ENCODE peak calls at places on chromosomes 16 and 17, in six cellular contexts. W is uterus; C is PC-9; Z is iPS DF 6.9; I is osteoblast; D is CD4-positive, alpha-beta memory T cell. E is an unnamed sample.

GRCh38 chr17:60102632-60103047 is 23.9 kb upstream of the HEATR6 start:
- DNase-seq in W (no peak), C (peak; percentile 40), Z (no peak), I (peak; percentile 85), D (peak; percentile 18), E (peak; percentile 39)

GRCh38 chr17:62179525-62180161 is 114.6 kb upstream of the MED13 start:
- DNase-seq in W (no peak), C (peak; percentile 83), Z (no peak), I (peak; percentile 76), D (no peak), E (peak; percentile 38)

GRCh38 chr17:56110463-56111138 is 42.7 kb upstream of the ANKFN1 start:
- DNase-seq in W (no peak), C (peak; percentile 38), Z (no peak), I (no peak), D (no peak), E (no peak)

GRCh38 chr17:56603486-56604238 is 10.2 kb downstream of the NOG start:
- DNase-seq in W (no peak), C (no peak), Z (no peak), I (no peak), D (no peak), E (no peak)

GRCh38 chr17:1557355-1558095 is 5.1 kb downstream of the PITPNA start:
- DNase-seq in W (no peak), C (no peak), Z (no peak), I (peak; percentile 96), D (no peak), E (no peak)

GRCh38 chr17:35889818-35890773 is 9.9 kb upstream of the CCL5 start:
- DNase-seq in W (no peak), C (no peak), Z (no peak), I (peak; percentile 84), D (no peak), E (no peak)

GRCh38 chr17:56897646-56898424 is 16.0 kb downstream of the TRIM25 start:
- DNase-seq in W (no peak), C (no peak), Z (no peak), I (no peak), D (no peak), E (no peak)

GRCh38 chr17:48037036-48037881 is at the start of gene COPZ2:
- DNase-seq in W (peak; percentile 63), C (no peak), Z (no peak), I (peak; percentile 93), D (peak; percentile 65), E (peak; percentile 66)

GRCh38 chr16:10558746-10559641 is 21.4 kb downstream of the EMP2 start:
- DNase-seq in W (peak; percentile 70), C (peak; percentile 86), Z (no peak), I (peak; percentile 90), D (no peak), E (no peak)

GRCh38 chr17:75036643-75037268 is 10.0 kb downstream of the ATP5PD start:
- DNase-seq in W (peak; percentile 86), C (no peak), Z (no peak), I (no peak), D (peak; percentile 97), E (no peak)

GRCh38 chr17:50514936-50515702 is 6.9 kb downstream of the MYCBPAP start:
- DNase-seq in W (no peak), C (no peak), Z (no peak), I (peak; percentile 83), D (no peak), E (no peak)

GRCh38 chr16:80862153-80862552 is 57.8 kb upstream of the CDYL2 start:
- DNase-seq in W (no peak), C (no peak), Z (no peak), I (no peak), D (no peak), E (no peak)

GRCh38 chr17:69093279-69093789 is 32.6 kb upstream of the ABCA9 start:
- DNase-seq in W (no peak), C (no peak), Z (no peak), I (no peak), D (no peak), E (no peak)

GRCh38 chr16:30775131-30775380 is 11.9 kb downstream of the ZNF629 start:
- DNase-seq in W (no peak), C (no peak), Z (no peak), I (no peak), D (no peak), E (peak; percentile 13)

GRCh38 chr17:50501054-50501453 is 7.2 kb upstream of the MYCBPAP start:
- DNase-seq in W (no peak), C (no peak), Z (no peak), I (peak; percentile 14), D (no peak), E (no peak)

GRCh38 chr17:54795046-54795445 is 105.6 kb upstream of the TOM1L1 start:
- DNase-seq in W (no peak), C (no peak), Z (no peak), I (no peak), D (no peak), E (no peak)

GRCh38 chr17:21127508-21128077 is 829 bp downstream of the DHRS7B start:
- DNase-seq in W (no peak), C (no peak), Z (no peak), I (no peak), D (no peak), E (no peak)

GRCh38 chr17:53736516-53737274 is 86.0 kb upstream of the KIF2B start:
- DNase-seq in W (no peak), C (no peak), Z (no peak), I (no peak), D (no peak), E (no peak)

GRCh38 chr17:42850964-42851363 is at the start of gene AOC3:
- DNase-seq in W (peak; percentile 67), C (no peak), Z (no peak), I (no peak), D (no peak), E (no peak)

GRCh38 chr16:89170346-89171215 is 967 bp upstream of the CDH15 start:
- DNase-seq in W (no peak), C (peak; percentile 58), Z (no peak), I (peak; percentile 85), D (no peak), E (peak; percentile 85)

GRCh38 chr17:71168083-71168741 is 952.6 kb upstream of the SOX9 start:
- DNase-seq in W (no peak), C (no peak), Z (no peak), I (no peak), D (no peak), E (no peak)

GRCh38 chr17:48077555-48077954 is 23.7 kb downstream of the CBX1 start:
- DNase-seq in W (no peak), C (no peak), Z (no peak), I (no peak), D (no peak), E (no peak)

GRCh38 chr16:71351558-71351901 is 7.0 kb upstream of the CALB2 start:
- DNase-seq in W (no peak), C (peak; percentile 83), Z (no peak), I (no peak), D (no peak), E (peak; percentile 22)

GRCh38 chr16:84286568-84287220 is 8.0 kb upstream of the WFDC1 start:
- DNase-seq in W (peak; percentile 67), C (no peak), Z (no peak), I (peak; percentile 85), D (no peak), E (no peak)

DNA sequence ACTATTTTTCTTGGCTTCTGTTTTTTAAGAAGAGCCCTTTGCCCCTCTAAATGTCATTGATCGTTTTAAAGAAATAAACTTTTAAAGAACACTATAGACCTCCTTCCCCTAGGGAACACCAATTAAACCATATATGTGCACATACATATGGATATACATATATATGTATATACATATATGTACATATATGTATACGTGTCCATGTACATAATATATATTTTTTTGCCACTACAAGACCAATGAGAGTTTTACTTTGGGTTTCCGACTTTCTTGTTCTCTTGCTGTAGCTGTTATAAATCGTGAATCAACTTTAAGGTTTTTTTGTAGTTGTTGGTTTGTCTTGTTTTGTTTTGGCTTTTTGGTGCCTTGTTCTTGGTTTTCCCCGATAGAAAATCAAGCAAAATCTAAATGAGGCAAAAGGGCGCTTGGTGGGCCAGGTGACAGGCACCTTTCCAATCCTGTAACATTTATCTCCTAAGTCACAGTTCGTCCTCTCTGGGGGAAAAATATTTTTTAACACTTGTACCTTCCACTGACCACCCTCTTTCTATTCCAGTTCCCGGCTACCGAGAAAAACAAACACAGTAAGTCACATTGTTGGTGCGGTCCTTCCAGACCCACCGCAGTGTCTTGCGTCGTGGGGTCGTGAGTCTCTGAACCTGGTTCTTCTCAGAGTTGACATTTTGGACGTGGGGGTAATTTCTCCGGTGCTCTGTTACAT is 4.5 kb downstream of the FOXF1 start:
- DNase-seq in W (no peak), C (no peak), Z (no peak), I (peak; percentile 83), D (no peak), E (no peak)
- H3K4me3 ChIP-seq in W (no peak overlapping the region), C (no peak overlapping the region), Z (no peak overlapping the region), I (no peak overlapping the region), D (no peak overlapping the region), E (no peak overlapping the region)

GRCh38 chr16:69240336-69240735 is 53.4 kb downstream of the SNTB2 start:
- DNase-seq in W (no peak), C (no peak), Z (no peak), I (no peak), D (no peak), E (no peak)

GRCh38 chr16:69236319-69236718 is 49.4 kb downstream of the SNTB2 start:
- DNase-seq in W (no peak), C (no peak), Z (no peak), I (no peak), D (no peak), E (no peak)

GRCh38 chr16:69244336-69244735 is 57.4 kb downstream of the SNTB2 start:
- DNase-seq in W (no peak), C (no peak), Z (no peak), I (no peak), D (no peak), E (no peak)

GRCh38 chr16:69243479-69243878 is 56.5 kb downstream of the SNTB2 start:
- DNase-seq in W (no peak), C (no peak), Z (no peak), I (peak; percentile 72), D (no peak), E (no peak)

GRCh38 chr16:69241911-69242310 is 54.9 kb downstream of the SNTB2 start:
- DNase-seq in W (no peak), C (no peak), Z (no peak), I (no peak), D (no peak), E (no peak)
- H3K4me1 ChIP-seq in W (no peaks in the 10 kb centered on the region), C (no peaks in the 10 kb centered on the region), Z (no peaks in the 10 kb centered on the region), I (peaks cover 15% of the 10 kb centered on the region), D (no peaks in the 10 kb centered on the region), E (no peaks in the 10 kb centered on the region)

GRCh38 chr17:79813826-79814623 is 17.1 kb upstream of the CBX8 start:
- DNase-seq in W (no peak), C (no peak), Z (no peak), I (peak; percentile 92), D (no peak), E (no peak)
- H3K27me3 ChIP-seq in W (peaks cover 34% of the 10 kb centered on the region), C (no peaks in the 10 kb centered on the region), Z (peaks cover 82% of the 10 kb centered on the region), I (peaks cover 72% of the 10 kb centered on the region), D (peaks cover 38% of the 10 kb centered on the region), E (no peaks in the 10 kb centered on the region)

GRCh38 chr16:49283376-49284049 is 1.9 kb upstream of the CBLN1 start:
- DNase-seq in W (no peak), C (no peak), Z (no peak), I (peak; percentile 54), D (no peak), E (no peak)
- H3K4me3 ChIP-seq in W (no peak overlapping the region), C (no peak overlapping the region), Z (peak overlapping the region; percentile 78), I (no peak overlapping the region), D (no peak overlapping the region), E (no peak overlapping the region)